ENCODE peak calls at places on chromosomes 11 and 22, in four cellular contexts. S is lower lobe of right lung, N is GM23338, D is AG10803. E is an unnamed sample.

GRCh38 chr11:115617767-115618166 is 113.6 kb upstream of the CADM1 start:
- DNase-seq in S (no peak), D (no peak), N (no peak), E (no peak)

GRCh38 chr22:23248583-23248982 is 68.3 kb downstream of the BCR start:
- DNase-seq in N (peak), S (no peak), D (peak), E (no peak)

GRCh38 chr11:13289081-13289480 is 11.5 kb downstream of the BMAL1 start:
- DNase-seq in D (no peak), S (no peak), N (peak), E (peak)

GRCh38 chr11:76219243-76219642 is 12.9 kb upstream of the WNT11 start:
- DNase-seq in N (no peak), S (peak), D (no peak), E (no peak)

GRCh38 chr22:44670220-44670983 is 31.6 kb upstream of the PRR5 start:
- DNase-seq in N (no peak), D (no peak), S (no peak), E (no peak)

GRCh38 chr22:25680049-25680448 is 61.9 kb upstream of the MYO18B start:
- DNase-seq in D (no peak), N (no peak), S (no peak), E (no peak)

GRCh38 chr11:113876074-113876797 is 864 bp upstream of the USP28 start:
- DNase-seq in D (no peak), N (no peak), S (no peak), E (no peak)

GRCh38 chr11:70924108-70924507 is 328.3 kb downstream of the SHANK2 start:
- DNase-seq in N (no peak), D (no peak), S (no peak), E (no peak)

GRCh38 chr11:18372187-18372586 is 22.2 kb upstream of the LDHA start:
- DNase-seq in D (no peak), S (no peak), N (no peak), E (no peak)

GRCh38 chr11:80719292-80719646 is 1278.4 kb upstream of the TENM4 start:
- DNase-seq in D (no peak), N (no peak), S (no peak), E (no peak)

GRCh38 chr11:115612331-115612730 is 108.1 kb upstream of the CADM1 start:
- DNase-seq in N (peak), S (no peak), D (peak), E (no peak)

GRCh38 chr11:75800728-75801361 is 14.2 kb upstream of the UVRAG start:
- DNase-seq in N (no peak), D (no peak), S (no peak), E (no peak)

GRCh38 chr11:9208726-9209501 is 56.2 kb downstream of the DENND5A start:
- DNase-seq in D (no peak), N (no peak), S (no peak), E (no peak)

GRCh38 chr22:43540570-43540969 is 128.8 kb downstream of the MPPED1 start:
- DNase-seq in N (no peak), S (no peak), D (no peak), E (no peak)

GRCh38 chr11:1389932-1390587 is at the start of gene BRSK2:
- DNase-seq in N (peak), D (no peak), S (no peak), E (no peak)

GRCh38 chr11:63985812-63986155 is 454 bp upstream of the OTUB1 start:
- DNase-seq in S (peak), N (peak), D (no peak), E (no peak)

GRCh38 chr11:47394322-47395224 is 13.8 kb upstream of the SLC39A13 start:
- DNase-seq in N (no peak), D (no peak), S (peak), E (no peak)

GRCh38 chr11:57779275-57779674 is 17.7 kb downstream of the CTNND1 start:
- DNase-seq in S (no peak), N (peak), D (peak), E (peak)

GRCh38 chr11:106167085-106167484 is 89.6 kb downstream of the AASDHPPT start:
- DNase-seq in D (no peak), S (no peak), N (no peak), E (no peak)

GRCh38 chr22:39290724-39291161 is 28.7 kb downstream of the RPL3 start:
- DNase-seq in S (no peak), N (no peak), D (no peak), E (no peak)

GRCh38 chr11:18394928-18395734 is 768 bp downstream of the LDHA start:
- DNase-seq in D (no peak), S (no peak), N (peak), E (no peak)

GRCh38 chr11:115363426-115363825 is 140.8 kb downstream of the CADM1 start:
- DNase-seq in N (no peak), S (no peak), D (no peak), E (no peak)

GRCh38 chr22:38968801-38969200 is 11.4 kb downstream of the APOBEC3A start:
- DNase-seq in S (no peak), D (no peak), N (no peak), E (no peak)

GRCh38 chr11:69939551-69940245 is 120.5 kb upstream of the FGF3 start:
- DNase-seq in S (peak), D (no peak), N (no peak), E (no peak)

GRCh38 chr11:68370211-68371111 is 58.1 kb downstream of the LRP5 start:
- DNase-seq in D (peak), N (no peak), S (peak), E (no peak)

GRCh38 chr22:36194971-36195370 is 6.6 kb downstream of the APOL4 start:
- DNase-seq in N (peak), D (peak), S (peak), E (peak)

GRCh38 chr11:17386331-17387084 is 2.0 kb downstream of the KCNJ11 start:
- DNase-seq in S (peak), N (peak), D (peak), E (peak)

GRCh38 chr11:9601041-9601875 is 27.8 kb downstream of the WEE1 start:
- DNase-seq in N (peak), S (no peak), D (peak), E (peak)

GRCh38 chr11:97361812-97362378 is 972.1 kb downstream of the JRKL start:
- DNase-seq in N (no peak), S (no peak), D (no peak), E (no peak)

GRCh38 chr22:37309221-37310074 is 27.1 kb downstream of the CYTH4 start:
- DNase-seq in S (no peak), D (no peak), N (no peak), E (no peak)

GRCh38 chr11:102591160-102591718 is 33.9 kb downstream of the MMP20 start:
- DNase-seq in S (no peak), D (no peak), N (peak), E (no peak)

GRCh38 chr22:39703890-39704658 is 133.5 kb downstream of the CACNA1I start:
- DNase-seq in S (no peak), D (no peak), N (no peak), E (no peak)

GRCh38 chr11:35478411-35479139 is 46.8 kb downstream of the PAMR1 start:
- DNase-seq in N (no peak), S (no peak), D (no peak), E (no peak)

GRCh38 chr22:50507991-50508884 is at the start of gene NCAPH2:
- DNase-seq in D (peak), N (peak), S (peak), E (peak)

GRCh38 chr11:45266693-45267451 is 19.3 kb downstream of the SYT13 start:
- DNase-seq in N (peak), D (no peak), S (no peak), E (no peak)
- TF ChIP-seq CTCF in N (peak), D (peak), S (peak), E (peak)

GRCh38 chr22:28951530-28951929 is 68.2 kb downstream of the ZNRF3 start:
- DNase-seq in N (no peak), D (no peak), S (no peak), E (no peak)

GRCh38 chr22:28950567-28951411 is 67.4 kb downstream of the ZNRF3 start:
- DNase-seq in N (no peak), S (no peak), D (no peak), E (no peak)

GRCh38 chr22:28948404-28948803 is 65.0 kb downstream of the ZNRF3 start:
- DNase-seq in N (no peak), D (no peak), S (no peak), E (no peak)

GRCh38 chr22:28951969-28952521 is 68.7 kb downstream of the ZNRF3 start:
- DNase-seq in D (peak), N (peak), S (no peak), E (peak)

GRCh38 chr22:28949788-28950187 is 66.4 kb downstream of the ZNRF3 start:
- DNase-seq in N (no peak), S (no peak), D (peak), E (no peak)
- TF ChIP-seq CTCF in N (no peak), S (no peak), D (no peak), E (no peak)

GRCh38 chr11:78878631-78879030 is 304.0 kb upstream of the NARS2 start:
- DNase-seq in D (no peak), S (no peak), N (no peak), E (no peak)
- TF ChIP-seq CTCF in D (no peak), S (no peak), N (no peak), E (no peak)

GRCh38 chr11:90476442-90477007 is 253.7 kb upstream of the CHORDC1 start:
- DNase-seq in S (no peak), N (peak), D (no peak), E (no peak)
- TF ChIP-seq CTCF in S (peak), N (peak), D (no peak), E (peak)

GRCh38 chr22:27827586-27828213 is 26.1 kb upstream of the MN1 start:
- DNase-seq in S (no peak), D (no peak), N (no peak), E (no peak)

GRCh38 chr22:27828214-27828587 is 26.6 kb upstream of the MN1 start:
- DNase-seq in S (no peak), N (no peak), D (no peak), E (no peak)

GRCh38 chr22:27820896-27821866 is 19.6 kb upstream of the MN1 start:
- DNase-seq in S (no peak), D (no peak), N (no peak), E (no peak)

GRCh38 chr22:27823221-27823620 is 21.7 kb upstream of the MN1 start:
- DNase-seq in N (no peak), D (no peak), S (no peak), E (no peak)

DNA sequence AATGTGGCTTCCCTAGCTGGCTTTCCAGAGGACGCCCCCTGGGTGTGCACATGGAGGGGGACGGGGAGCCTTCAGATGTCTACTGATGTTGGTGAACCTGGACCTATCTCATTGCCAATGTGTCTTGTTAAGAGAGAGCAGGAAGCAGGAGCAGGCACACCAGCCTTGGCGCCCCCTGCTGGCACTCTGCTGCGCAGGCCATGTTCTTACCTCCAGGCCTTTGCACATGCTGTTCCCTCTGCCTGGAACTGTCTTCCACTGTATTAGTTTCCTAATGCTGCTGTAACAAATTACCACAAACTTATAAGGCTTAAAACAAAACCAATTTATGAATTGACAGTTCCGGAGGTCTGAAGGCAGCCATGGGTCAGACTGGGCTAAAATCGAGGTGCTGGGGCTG is 23.6 kb upstream of the MN1 start:
- DNase-seq in D (no peak), N (peak), S (no peak), E (no peak)
- TF ChIP-seq CTCF in D (peak), N (peak), S (peak), E (peak)

GRCh38 chr22:35023692-35024363 is 42.1 kb upstream of the ISX start:
- DNase-seq in N (peak), S (peak), D (peak), E (no peak)

GRCh38 chr22:35022291-35022690 is 43.7 kb upstream of the ISX start:
- DNase-seq in S (no peak), N (no peak), D (no peak), E (no peak)

GRCh38 chr22:35021166-35021565 is 44.8 kb upstream of the ISX start:
- DNase-seq in N (no peak), S (no peak), D (no peak), E (no peak)

GRCh38 chr22:35020517-35020916 is 45.4 kb upstream of the ISX start:
- DNase-seq in N (no peak), D (no peak), S (no peak), E (no peak)

DNA sequence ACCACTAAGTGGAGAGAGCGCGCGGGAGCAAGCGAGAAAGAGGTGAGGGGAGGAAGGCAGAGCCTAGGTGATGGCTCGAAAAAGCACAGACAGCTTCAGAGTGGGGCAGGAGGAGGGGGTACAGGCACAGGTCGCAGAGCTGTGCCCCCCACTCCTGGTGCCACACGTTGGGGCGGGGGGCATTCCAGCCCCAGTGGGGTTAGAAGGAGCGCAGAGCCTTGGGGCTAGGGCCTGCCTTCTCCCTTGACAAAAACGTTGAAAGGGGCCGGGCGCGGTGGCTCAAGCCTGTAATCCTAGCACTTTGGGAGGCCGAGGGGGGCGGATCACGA is 41.6 kb upstream of the ISX start:
- DNase-seq in N (no peak), S (no peak), D (no peak), E (no peak)
- TF ChIP-seq CTCF in N (no peak), S (no peak), D (no peak), E (peak)

GRCh38 chr11:120912504-120912903 is 111.4 kb upstream of the TBCEL start:
- DNase-seq in D (peak), N (peak), S (no peak), E (peak)
- TF ChIP-seq CTCF in D (peak), N (peak), S (peak), E (peak)